ENCODE peak calls at places on chromosomes 1 and 21, in seven cellular contexts. E is activated naive CD4-positive, alpha-beta T cell treated with anti-CD3 and anti-CD28 coated beads for 36 hours; Z is HEK293T; N is fibroblast of the aortic adventitia; Q is EL; V is left colon; P is NCI-H1417. W is an unnamed sample.

GRCh38 chr1:247113094-247113497 is 8.9 kb upstream of the ZNF669 start:
- DNase-seq in E (no peak), Z (no peak), N (peak), Q (peak), V (no peak), P (no peak), W (no peak)

GRCh38 chr1:5404412-5405203 is 587.6 kb downstream of the NPHP4 start:
- DNase-seq in E (no peak), Z (no peak), N (no peak), Q (no peak), V (no peak), P (no peak), W (no peak)

GRCh38 chr1:107692580-107693345 is 272.2 kb downstream of the VAV3 start:
- DNase-seq in E (no peak), Z (no peak), N (no peak), Q (no peak), V (no peak), P (no peak), W (no peak)

GRCh38 chr1:163824006-163824405 is 502.3 kb downstream of the NUF2 start:
- DNase-seq in E (no peak), Z (no peak), N (peak), Q (peak), V (no peak), P (no peak), W (no peak)

GRCh38 chr1:16147615-16147926 is 8.3 kb downstream of the EPHA2 start:
- DNase-seq in E (no peak), Z (no peak), N (no peak), Q (no peak), V (no peak), P (no peak), W (no peak)

GRCh38 chr21:29217818-29218252 is 80.9 kb upstream of the BACH1 start:
- DNase-seq in E (no peak), Z (no peak), N (peak), Q (peak), V (no peak), P (no peak), W (no peak)

GRCh38 chr1:117842408-117843170 is 86.8 kb downstream of the GDAP2 start:
- DNase-seq in E (no peak), Z (peak), N (no peak), Q (peak), V (no peak), P (no peak), W (no peak)

GRCh38 chr1:1079408-1080121 is 5.5 kb upstream of the RNF223 start:
- DNase-seq in E (peak), Z (peak), N (peak), Q (peak), V (peak), P (peak), W (peak)

GRCh38 chr1:109886827-109887226 is 23.8 kb upstream of the CSF1 start:
- DNase-seq in E (no peak), Z (no peak), N (no peak), Q (no peak), V (no peak), P (no peak), W (no peak)

GRCh38 chr21:27062441-27062840 is 95.6 kb upstream of the ADAMTS5 start:
- DNase-seq in E (no peak), Z (no peak), N (peak), Q (no peak), V (no peak), P (no peak), W (no peak)

GRCh38 chr1:172661107-172661506 is 2.2 kb downstream of the FASLG start:
- DNase-seq in E (no peak), Z (no peak), N (no peak), Q (no peak), V (no peak), P (no peak), W (no peak)

GRCh38 chr1:161084205-161084988 is 5.0 kb downstream of the NECTIN4 start:
- DNase-seq in E (no peak), Z (no peak), N (peak), Q (no peak), V (no peak), P (no peak), W (no peak)

GRCh38 chr1:153277852-153278251 is 18.4 kb downstream of the LORICRIN start:
- DNase-seq in E (peak), Z (peak), N (no peak), Q (no peak), V (peak), P (peak), W (peak)

GRCh38 chr1:246492611-246493245 is 14.4 kb downstream of the SMYD3 start:
- DNase-seq in E (peak), Z (peak), N (peak), Q (peak), V (peak), P (peak), W (peak)

GRCh38 chr21:44700101-44701022 is 3.4 kb downstream of the KRTAP10-12 start:
- DNase-seq in E (no peak), Z (no peak), N (no peak), Q (no peak), V (no peak), P (no peak), W (no peak)

GRCh38 chr1:222815367-222815765 is 527 bp downstream of the DISP1 start:
- DNase-seq in E (peak), Z (peak), N (peak), Q (peak), V (peak), P (no peak), W (peak)

GRCh38 chr1:118926261-118926660 is 61.9 kb downstream of the TBX15 start:
- DNase-seq in E (no peak), Z (no peak), N (no peak), Q (no peak), V (no peak), P (no peak), W (no peak)

GRCh38 chr1:31101147-31101502 is 35.6 kb upstream of the PUM1 start:
- DNase-seq in E (no peak), Z (no peak), N (peak), Q (peak), V (peak), P (peak), W (no peak)

GRCh38 chr1:35047188-35047858 is 15.6 kb upstream of the ZMYM6 start:
- DNase-seq in E (no peak), Z (no peak), N (peak), Q (peak), V (no peak), P (no peak), W (no peak)